ENCODE peak calls at places on chromosome 11, in nine cellular contexts. H, Z, B, D, J, Q, U, V and I are unnamed samples.
A peak's percentile ranks its signal among the peaks of the same experiment; 100 is the strongest.

GRCh38 chr11:120917536-120918239 is 106.2 kb upstream of the TBCEL start:
- DNase-seq in V (no peak), U (no peak), H (no peak), Q (no peak), D (no peak), J (no peak), B (no peak), Z (no peak), I (no peak)

GRCh38 chr11:16604784-16605439 is 133.5 kb upstream of the C11orf58 start:
- DNase-seq in H (no peak), B (no peak), J (no peak), Q (peak; percentile 53), U (peak; percentile 61), Z (peak; percentile 59), D (peak; percentile 18), V (no peak), I (no peak)

GRCh38 chr11:12241401-12241800 is 131.0 kb downstream of the MICAL2 start:
- DNase-seq in Q (no peak), U (no peak), D (no peak), Z (no peak), B (no peak), H (no peak), V (no peak), J (no peak), I (no peak)

GRCh38 chr11:76677010-76677771 is 6.6 kb upstream of the LRRC32 start:
- DNase-seq in H (no peak), B (no peak), V (no peak), Q (no peak), Z (no peak), U (no peak), D (no peak), J (no peak), I (no peak)

GRCh38 chr11:108115495-108116140 is 5.7 kb upstream of the ACAT1 start:
- DNase-seq in Z (peak; percentile 73), H (peak; percentile 91), J (no peak), B (no peak), U (peak; percentile 96), Q (peak; percentile 83), D (no peak), V (peak; percentile 72), I (no peak)

GRCh38 chr11:23897453-23898289 is 599.2 kb upstream of the LUZP2 start:
- DNase-seq in B (no peak), D (no peak), H (peak; percentile 97), Z (no peak), U (no peak), Q (peak; percentile 93), V (peak; percentile 79), J (no peak), I (no peak)

GRCh38 chr11:118918686-118919280 is 6.9 kb downstream of the BCL9L start:
- DNase-seq in D (peak; percentile 59), B (no peak), V (no peak), U (peak; percentile 82), Q (peak; percentile 68), Z (peak; percentile 28), H (peak; percentile 57), J (peak; percentile 59), I (no peak)

GRCh38 chr11:72227316-72228228 is 3.0 kb downstream of the INPPL1 start:
- DNase-seq in Z (no peak), H (peak; percentile 53), Q (peak; percentile 27), V (no peak), B (no peak), U (peak; percentile 65), D (no peak), J (no peak), I (no peak)

GRCh38 chr11:469684-470667 is 19.9 kb downstream of the PTDSS2 start:
- DNase-seq in B (no peak), H (peak; percentile 86), U (peak; percentile 61), Z (peak; percentile 62), Q (peak; percentile 93), D (no peak), J (no peak), V (peak; percentile 50), I (no peak)